ENCODE peak calls at places on chromosome 20, in four cellular contexts. W is SK-N-SH, Z is HepG2, D is K562. V is an unnamed sample.

GRCh38 chr20:48336647-48337046 is 491.2 kb downstream of the PREX1 start:
- DNase-seq in D (no peak), W (no peak), Z (peak), V (no peak)

GRCh38 chr20:951384-952169 is 35.4 kb upstream of the ANGPT4 start:
- DNase-seq in D (no peak), W (no peak), Z (no peak), V (no peak)

GRCh38 chr20:17992847-17993508 is 24.2 kb downstream of the MGME1 start:
- DNase-seq in D (no peak), W (no peak), Z (no peak), V (no peak)

GRCh38 chr20:34922654-34923381 is 32.8 kb downstream of the GSS start:
- DNase-seq in D (no peak), W (no peak), Z (peak), V (no peak)

GRCh38 chr20:37516697-37517370 is 4.2 kb upstream of the NNAT start:
- DNase-seq in W (no peak), D (no peak), Z (no peak), V (no peak)

GRCh38 chr20:44805991-44806729 is 4.2 kb downstream of the RIMS4 start:
- DNase-seq in D (peak), W (peak), Z (no peak), V (no peak)

GRCh38 chr20:21090738-21091120 is 15.4 kb downstream of the LINC00237 start:
- DNase-seq in Z (no peak), D (no peak), W (no peak), V (no peak)

GRCh38 chr20:41261790-41262717 is 55.5 kb downstream of the ZHX3 start:
- DNase-seq in W (no peak), D (peak), Z (no peak), V (no peak)

GRCh38 chr20:5180421-5180820 is 53.6 kb downstream of the CDS2 start:
- DNase-seq in D (no peak), W (no peak), Z (no peak), V (no peak)

GRCh38 chr20:4812216-4812615 is 90.5 kb downstream of the PRND start:
- DNase-seq in W (no peak), D (no peak), Z (no peak), V (no peak)

GRCh38 chr20:39825950-39826349 is 863.1 kb downstream of the MAFB start:
- DNase-seq in Z (no peak), W (no peak), D (no peak), V (no peak)

GRCh38 chr20:11890331-11891080 is 27.2 kb upstream of the BTBD3 start:
- DNase-seq in W (peak), Z (peak), D (peak), V (peak)

GRCh38 chr20:1328680-1329330 is at the start of gene SDCBP2:
- DNase-seq in D (no peak), Z (no peak), W (no peak), V (peak)

GRCh38 chr20:17655286-17655651 is 26.8 kb downstream of the RRBP1 start:
- DNase-seq in D (no peak), Z (no peak), W (peak), V (no peak)

GRCh38 chr20:41200446-41201202 is 63.3 kb downstream of the PLCG1 start:
- DNase-seq in Z (no peak), W (no peak), D (no peak), V (no peak)

GRCh38 chr20:3751664-3752385 is 15.7 kb downstream of the ADISSP start:
- DNase-seq in W (peak), Z (no peak), D (no peak), V (no peak)

GRCh38 chr20:37902504-37903313 is at the start of gene VSTM2L:
- DNase-seq in Z (no peak), D (peak), W (peak), V (no peak)

GRCh38 chr20:64105846-64106434 is 1.4 kb downstream of the NPBWR2 start:
- DNase-seq in Z (no peak), D (no peak), W (no peak), V (no peak)

GRCh38 chr20:14997791-14998190 is 660.4 kb upstream of the FLRT3 start:
- DNase-seq in W (no peak), D (no peak), Z (no peak), V (no peak)

GRCh38 chr20:29873946-29874345 is 1383.5 kb upstream of the DEFB115 start:
- DNase-seq in D (no peak), Z (no peak), W (peak), V (no peak)

GRCh38 chr20:47231382-47232042 is 125.0 kb downstream of the ZMYND8 start:
- DNase-seq in Z (no peak), D (no peak), W (no peak), V (no peak)

GRCh38 chr20:61953789-61954125 is 111.9 kb downstream of the TAF4 start:
- DNase-seq in Z (no peak), W (no peak), D (no peak), V (no peak)

DNA sequence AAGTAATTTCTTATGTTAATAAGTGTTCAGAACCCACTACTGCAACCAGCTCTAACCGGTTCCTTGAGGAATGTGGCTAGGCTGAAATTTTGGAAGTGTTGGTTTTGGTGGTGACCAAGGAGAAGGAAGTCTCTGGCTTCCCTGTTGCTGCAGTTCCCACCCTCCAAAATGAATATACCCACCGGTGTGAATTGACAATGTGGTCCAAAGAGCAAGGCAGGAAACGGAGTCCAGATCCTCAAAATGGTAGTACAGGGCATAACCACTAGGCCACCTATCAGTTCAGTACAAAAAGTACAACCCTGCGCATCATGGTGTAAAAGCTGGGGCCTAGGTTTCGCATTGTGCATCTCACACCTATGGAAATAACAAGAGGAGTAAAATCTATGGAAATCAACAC is 2.8 kb downstream of the ADNP start:
- DNase-seq in D (no peak), Z (no peak), W (no peak), V (no peak)
- TF ChIP-seq YY1 in D (no peak), Z (no peak), W (no peak), V (no peak)

DNA sequence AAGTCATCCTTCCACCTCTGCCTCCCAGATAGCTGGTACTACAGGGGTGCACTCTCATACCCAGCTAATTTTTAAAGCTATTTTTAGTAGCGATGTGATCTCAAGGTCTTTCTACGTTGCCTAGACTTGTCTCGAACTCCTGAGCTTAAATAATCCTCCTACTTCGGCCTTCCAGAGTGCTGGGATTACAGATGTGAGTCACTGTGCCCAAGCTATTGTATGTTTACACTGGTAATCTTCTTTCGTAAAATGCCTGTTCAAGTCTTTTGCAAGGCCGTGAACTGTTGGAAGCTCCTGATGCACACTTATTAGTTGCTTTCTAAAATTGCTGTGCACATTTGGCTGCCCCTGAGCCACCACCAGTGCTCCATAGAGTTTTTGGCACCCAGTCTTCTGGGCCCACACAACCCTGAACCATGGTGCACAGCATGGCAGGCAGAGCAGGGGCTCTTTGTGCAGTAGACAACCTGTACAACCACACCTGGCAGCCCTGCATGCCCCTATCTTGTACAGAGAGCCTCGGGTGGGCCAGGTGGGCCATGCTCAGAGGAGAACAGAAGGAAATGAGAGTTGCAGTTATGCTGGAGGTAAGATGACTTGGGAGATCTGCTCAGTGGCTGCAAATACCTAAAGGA is 33.3 kb downstream of the PDRG1 start:
- DNase-seq in W (no peak), Z (no peak), D (no peak), V (no peak)
- TF ChIP-seq ELF1 in W (no peak), Z (no peak), D (no peak), V (no peak)

GRCh38 chr20:50415516-50416268 is 94.5 kb upstream of the PTPN1 start:
- DNase-seq in D (no peak), Z (peak), W (peak), V (peak)

GRCh38 chr20:50417484-50418235 is 92.5 kb upstream of the PTPN1 start:
- DNase-seq in W (no peak), D (no peak), Z (peak), V (no peak)

GRCh38 chr20:50416930-50417329 is 93.3 kb upstream of the PTPN1 start:
- DNase-seq in D (no peak), W (no peak), Z (no peak), V (no peak)

GRCh38 chr20:50415031-50415515 is 95.1 kb upstream of the PTPN1 start:
- DNase-seq in W (no peak), Z (no peak), D (no peak), V (peak)

GRCh38 chr20:50416269-50416863 is 93.8 kb upstream of the PTPN1 start:
- DNase-seq in Z (no peak), W (no peak), D (no peak), V (no peak)
- TF ChIP-seq YY1 in Z (no peak), W (no peak), D (no peak), V (no peak)

DNA sequence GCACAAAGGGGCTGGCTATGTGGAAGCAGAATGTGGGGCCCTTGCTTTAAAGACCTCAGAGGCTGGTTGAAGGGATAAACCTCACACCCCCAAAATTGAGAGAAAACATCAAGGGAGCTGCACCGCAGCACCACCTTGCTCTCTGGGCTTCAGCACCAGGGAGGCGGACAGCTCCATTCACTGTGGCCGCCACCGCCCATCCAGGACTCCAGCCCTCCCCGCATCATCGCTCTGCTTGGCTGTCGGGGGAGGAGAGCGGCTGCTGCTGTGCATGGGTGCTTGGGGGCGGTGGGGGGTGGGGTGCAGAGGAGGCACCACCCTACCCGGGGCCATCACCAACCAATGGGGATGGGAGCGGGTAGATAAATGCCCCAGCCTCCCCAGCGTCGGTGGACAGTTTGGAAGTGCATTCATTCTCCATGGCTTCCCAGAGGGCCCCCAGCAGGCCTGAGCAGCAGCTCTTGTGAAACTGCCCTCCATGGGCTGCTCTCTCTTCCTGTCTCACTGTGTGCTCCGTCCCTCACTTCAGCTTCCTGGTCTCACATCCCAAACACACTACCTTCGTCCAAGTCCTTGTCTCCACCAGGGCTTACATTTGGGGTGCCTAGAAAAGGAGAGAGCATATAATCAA is 75.7 kb upstream of the BHLHE23 start:
- DNase-seq in Z (peak), W (no peak), D (peak), V (no peak)
- TF ChIP-seq ELF1 in Z (no peak), W (no peak), D (no peak), V (no peak)